ENCODE peak calls at places on chromosomes 13 and 19, in nine cellular contexts. I is mammary epithelial cell; X is heart right ventricle; P is CD8-positive, alpha-beta T cell; J is fibroblast of lung; S is spleen; W is HCT116; D is ovary; E is right cardiac atrium. U is an unnamed sample.

GRCh38 chr13:37621811-37622361 is 23.3 kb upstream of the POSTN start:
- DNase-seq in I (no peak), X (no peak), P (no peak), J (peak; percentile 86), S (no peak), W (no peak), D (no peak), E (no peak), U (no peak)

GRCh38 chr19:294819-295686 is 3.9 kb upstream of the PLPP2 start:
- DNase-seq in I (no peak), X (no peak), P (peak; percentile 38), J (no peak), S (no peak), W (no peak), D (no peak), E (no peak), U (peak; percentile 12)

GRCh38 chr13:109743706-109744453 is 42.5 kb downstream of the IRS2 start:
- DNase-seq in I (peak; percentile 91), X (no peak), P (peak; percentile 28), J (peak; percentile 79), S (no peak), W (no peak), D (peak; percentile 46), E (no peak), U (no peak)

GRCh38 chr13:60158321-60158801 is 5.4 kb downstream of the DIAPH3 start:
- DNase-seq in I (no peak), X (no peak), P (no peak), J (no peak), S (no peak), W (no peak), D (no peak), E (no peak), U (no peak)

GRCh38 chr13:32136716-32137115 is 105.1 kb downstream of the FRY start:
- DNase-seq in I (no peak), X (no peak), P (no peak), J (no peak), S (no peak), W (no peak), D (no peak), E (no peak), U (no peak)

GRCh38 chr13:94598281-94598680 is 2.3 kb upstream of the TGDS start:
- DNase-seq in I (no peak), X (no peak), P (no peak), J (peak; percentile 28), S (no peak), W (no peak), D (no peak), E (no peak), U (no peak)

GRCh38 chr13:92761710-92762109 is 464.9 kb upstream of the GPC6 start:
- DNase-seq in I (no peak), X (no peak), P (no peak), J (no peak), S (no peak), W (no peak), D (no peak), E (no peak), U (no peak)

GRCh38 chr13:75180805-75181455 is 301.0 kb downstream of the TBC1D4 start:
- DNase-seq in I (no peak), X (no peak), P (no peak), J (peak; percentile 78), S (no peak), W (no peak), D (no peak), E (no peak), U (no peak)

GRCh38 chr13:40394304-40394983 is 272.0 kb downstream of the FOXO1 start:
- DNase-seq in I (peak; percentile 29), X (no peak), P (no peak), J (peak; percentile 23), S (no peak), W (no peak), D (no peak), E (no peak), U (no peak)

GRCh38 chr19:52897149-52897935 is at the start of gene ZNF320:
- DNase-seq in I (peak; percentile 88), X (peak; percentile 97), P (peak; percentile 96), J (peak; percentile 89), S (peak; percentile 98), W (peak; percentile 85), D (peak; percentile 96), E (peak; percentile 97), U (peak; percentile 98)

GRCh38 chr19:5115771-5116202 is 146.9 kb downstream of the KDM4B start:
- DNase-seq in I (no peak), X (no peak), P (no peak), J (peak; percentile 76), S (no peak), W (no peak), D (no peak), E (no peak), U (no peak)

GRCh38 chr19:2602391-2603181 is 99.9 kb downstream of the GNG7 start:
- DNase-seq in I (peak; percentile 46), X (peak; percentile 83), P (no peak), J (peak; percentile 97), S (peak; percentile 76), W (no peak), D (peak; percentile 84), E (peak; percentile 92), U (no peak)

GRCh38 chr13:107551521-107551920 is 663.8 kb downstream of the LIG4 start:
- DNase-seq in I (no peak), X (no peak), P (no peak), J (no peak), S (no peak), W (no peak), D (no peak), E (no peak), U (no peak)

DNA sequence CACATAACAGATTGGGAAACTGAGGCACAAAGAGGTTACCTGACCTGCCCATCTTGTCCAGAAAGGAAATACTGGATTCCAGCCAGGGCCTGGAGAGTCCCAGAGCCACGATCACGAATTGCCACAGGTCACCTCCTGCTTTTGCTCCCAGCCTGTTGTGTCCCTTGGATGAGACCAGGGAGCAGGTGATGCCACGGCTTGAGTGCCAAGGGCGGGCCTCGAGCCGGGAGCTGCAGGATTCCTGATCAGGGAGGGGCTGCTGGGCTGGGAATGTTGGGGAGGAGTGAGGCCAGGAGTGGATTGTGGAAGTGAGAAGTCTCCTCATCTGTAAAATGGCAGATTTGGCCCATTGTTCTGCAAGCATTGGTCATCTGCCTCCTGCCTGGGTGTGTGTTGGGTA is 29.4 kb downstream of the DNM2 start:
- DNase-seq in I (no peak), X (no peak), P (peak; percentile 19), J (no peak), S (no peak), W (no peak), D (no peak), E (no peak), U (no peak)
- H3K27ac ChIP-seq in I (no peak overlapping the region), X (peak overlapping the region; percentile 88), P (no peak overlapping the region), J (no peak overlapping the region), S (peak overlapping the region; percentile 84), W (peak overlapping the region; percentile 93), D (no peak overlapping the region), E (peak overlapping the region; percentile 18), U (peak overlapping the region; percentile 100)

GRCh38 chr19:17481986-17482385 is 11.7 kb downstream of the SLC27A1 start:
- DNase-seq in I (no peak), X (no peak), P (no peak), J (no peak), S (no peak), W (no peak), D (no peak), E (no peak), U (no peak)
- H3K27ac ChIP-seq in I (no peak overlapping the region), X (peak overlapping the region; percentile 8), P (no peak overlapping the region), J (no peak overlapping the region), S (peak overlapping the region; percentile 42), W (no peak overlapping the region), D (no peak overlapping the region), E (no peak overlapping the region), U (peak overlapping the region; percentile 73)

DNA sequence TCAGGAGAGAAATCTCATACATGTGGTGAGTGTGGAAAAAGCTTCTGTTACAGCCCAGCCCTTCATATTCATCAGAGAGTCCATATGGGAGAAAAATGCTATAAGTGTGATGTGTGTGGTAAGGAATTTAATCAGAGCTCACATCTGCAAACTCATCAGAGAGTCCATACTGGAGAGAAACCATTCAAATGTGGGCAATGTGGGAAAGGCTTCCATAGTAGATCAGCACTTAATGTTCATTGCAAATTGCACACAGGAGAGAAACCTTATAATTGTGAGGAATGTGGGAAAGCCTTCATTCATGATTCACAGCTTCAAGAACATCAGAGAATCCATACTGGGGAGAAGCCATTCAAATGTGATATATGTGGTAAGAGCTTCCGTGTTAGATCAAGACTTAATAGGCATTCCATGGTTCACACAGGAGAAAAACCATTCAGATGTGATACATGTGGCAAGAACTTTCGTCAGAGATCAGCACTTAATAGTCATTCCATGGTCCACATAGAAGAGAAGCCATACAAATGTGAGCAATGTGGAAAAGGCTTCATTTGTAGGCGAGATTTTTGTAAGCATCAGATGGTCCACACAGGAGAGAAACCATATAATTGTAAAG is 15.2 kb downstream of the ZNF221 start:
- DNase-seq in I (no peak), X (no peak), P (no peak), J (peak; percentile 3), S (no peak), W (no peak), D (no peak), E (no peak), U (no peak)
- H3K27ac ChIP-seq in I (no peak overlapping the region), X (no peak overlapping the region), P (no peak overlapping the region), J (no peak overlapping the region), S (no peak overlapping the region), W (no peak overlapping the region), D (no peak overlapping the region), E (no peak overlapping the region), U (no peak overlapping the region)

GRCh38 chr13:43328907-43329306 is 305.5 kb downstream of the DNAJC15 start:
- DNase-seq in I (no peak), X (no peak), P (no peak), J (no peak), S (no peak), W (no peak), D (no peak), E (no peak), U (no peak)
- H3K27ac ChIP-seq in I (no peak overlapping the region), X (no peak overlapping the region), P (no peak overlapping the region), J (no peak overlapping the region), S (no peak overlapping the region), W (no peak overlapping the region), D (no peak overlapping the region), E (no peak overlapping the region), U (no peak overlapping the region)

DNA sequence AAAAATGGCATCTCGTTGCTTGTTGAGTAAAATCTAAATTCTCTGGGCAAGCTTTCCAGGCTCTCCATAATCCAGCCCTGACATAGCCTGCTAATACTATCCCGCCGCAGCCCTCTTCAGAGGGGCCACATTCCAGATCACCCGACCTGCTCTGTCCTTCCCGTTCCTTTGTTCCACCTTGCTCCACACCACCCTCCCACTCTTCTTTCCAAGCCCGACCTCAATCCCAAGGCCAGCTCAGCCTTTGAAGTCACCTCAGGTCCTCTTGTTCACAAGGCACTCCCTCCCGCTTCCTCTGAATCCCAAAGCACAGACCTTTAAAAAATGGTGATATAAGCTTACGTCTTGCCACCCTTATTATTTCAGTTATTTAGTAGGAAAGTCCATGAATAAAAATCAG is 67.8 kb downstream of the NUFIP1 start:
- DNase-seq in I (no peak), X (no peak), P (no peak), J (no peak), S (no peak), W (no peak), D (no peak), E (peak; percentile 26), U (no peak)
- H3K27ac ChIP-seq in I (peak overlapping the region; percentile 59), X (peak overlapping the region; percentile 64), P (no peak overlapping the region), J (peak overlapping the region; percentile 64), S (peak overlapping the region; percentile 61), W (no peak overlapping the region), D (peak overlapping the region; percentile 0), E (peak overlapping the region; percentile 100), U (no peak overlapping the region)